ENCODE peak calls at places on chromosomes 12 and 14, in four cellular contexts. One of them, this sample, is unnamed.

GRCh38 chr12:88604646-88605045 is 24.4 kb upstream of the KITLG start:
- DNase-seq in Daoy: no peak
- DNase-seq in fibroblast of mammary gland: peak; percentile 22
- DNase-seq in neural progenitor cell: no peak
- DNase-seq in this sample: no peak

GRCh38 chr12:120678572-120678971 is 8.4 kb upstream of the MLEC start:
- DNase-seq in Daoy: peak; percentile 65
- DNase-seq in fibroblast of mammary gland: peak; percentile 33
- DNase-seq in neural progenitor cell: no peak
- DNase-seq in this sample: peak; percentile 39

GRCh38 chr12:68483592-68484373 is 126.9 kb upstream of the RAP1B start:
- DNase-seq in Daoy: no peak
- DNase-seq in fibroblast of mammary gland: peak; percentile 64
- DNase-seq in neural progenitor cell: no peak
- DNase-seq in this sample: no peak

GRCh38 chr14:84969501-84969900 is 560.4 kb upstream of the FLRT2 start:
- DNase-seq in Daoy: no peak
- DNase-seq in fibroblast of mammary gland: no peak
- DNase-seq in neural progenitor cell: no peak
- DNase-seq in this sample: no peak

GRCh38 chr12:109719123-109720022 is 5.7 kb downstream of the FAM222A start:
- DNase-seq in Daoy: no peak
- DNase-seq in fibroblast of mammary gland: no peak
- DNase-seq in neural progenitor cell: peak; percentile 82
- DNase-seq in this sample: no peak

GRCh38 chr14:23183479-23183878 is at the start of gene SLC7A8:
- DNase-seq in Daoy: peak; percentile 24
- DNase-seq in fibroblast of mammary gland: no peak
- DNase-seq in neural progenitor cell: peak; percentile 85
- DNase-seq in this sample: no peak

GRCh38 chr14:56888274-56888673 is 78.0 kb upstream of the OTX2 start:
- DNase-seq in Daoy: no peak
- DNase-seq in fibroblast of mammary gland: no peak
- DNase-seq in neural progenitor cell: peak; percentile 95
- DNase-seq in this sample: no peak

GRCh38 chr12:50005150-50005549 is 20.1 kb downstream of the RACGAP1 start:
- DNase-seq in Daoy: no peak
- DNase-seq in fibroblast of mammary gland: no peak
- DNase-seq in neural progenitor cell: no peak
- DNase-seq in this sample: no peak

GRCh38 chr12:88985631-88986030 is 366.7 kb downstream of the DUSP6 start:
- DNase-seq in Daoy: no peak
- DNase-seq in fibroblast of mammary gland: no peak
- DNase-seq in neural progenitor cell: no peak
- DNase-seq in this sample: no peak

GRCh38 chr12:91744613-91745012 is 401.0 kb downstream of the BTG1 start:
- DNase-seq in Daoy: peak; percentile 9
- DNase-seq in fibroblast of mammary gland: no peak
- DNase-seq in neural progenitor cell: no peak
- DNase-seq in this sample: no peak

GRCh38 chr14:101360045-101360931 is 201.0 kb upstream of the DIO3 start:
- DNase-seq in Daoy: no peak
- DNase-seq in fibroblast of mammary gland: peak; percentile 25
- DNase-seq in neural progenitor cell: no peak
- DNase-seq in this sample: no peak

GRCh38 chr12:8780389-8780788 is 42.0 kb upstream of the A2ML1 start:
- DNase-seq in Daoy: no peak
- DNase-seq in fibroblast of mammary gland: peak; percentile 42
- DNase-seq in neural progenitor cell: peak; percentile 42
- DNase-seq in this sample: peak; percentile 10

GRCh38 chr12:19576421-19576925 is 137.2 kb downstream of the AEBP2 start:
- DNase-seq in Daoy: no peak
- DNase-seq in fibroblast of mammary gland: no peak
- DNase-seq in neural progenitor cell: no peak
- DNase-seq in this sample: no peak

GRCh38 chr12:108116254-108116653 is 12.8 kb upstream of the WSCD2 start:
- DNase-seq in Daoy: no peak
- DNase-seq in fibroblast of mammary gland: no peak
- DNase-seq in neural progenitor cell: no peak
- DNase-seq in this sample: no peak

GRCh38 chr12:107660230-107660629 is 25.4 kb upstream of the PWP1 start:
- DNase-seq in Daoy: peak; percentile 65
- DNase-seq in fibroblast of mammary gland: no peak
- DNase-seq in neural progenitor cell: no peak
- DNase-seq in this sample: no peak

GRCh38 chr12:82686223-82687019 is at the start of gene TMTC2:
- DNase-seq in Daoy: peak; percentile 88
- DNase-seq in fibroblast of mammary gland: peak; percentile 80
- DNase-seq in neural progenitor cell: peak; percentile 93
- DNase-seq in this sample: peak; percentile 80

GRCh38 chr12:52903285-52903854 is 1.5 kb downstream of the KRT8 start:
- DNase-seq in Daoy: peak; percentile 88
- DNase-seq in fibroblast of mammary gland: peak; percentile 59
- DNase-seq in neural progenitor cell: peak; percentile 96
- DNase-seq in this sample: peak; percentile 62

GRCh38 chr14:74593241-74593985 is 18.6 kb downstream of the LTBP2 start:
- DNase-seq in Daoy: no peak
- DNase-seq in fibroblast of mammary gland: peak; percentile 79
- DNase-seq in neural progenitor cell: no peak
- DNase-seq in this sample: no peak

GRCh38 chr12:96322720-96323119 is 77.5 kb downstream of the CDK17 start:
- DNase-seq in Daoy: no peak
- DNase-seq in fibroblast of mammary gland: no peak
- DNase-seq in neural progenitor cell: no peak
- DNase-seq in this sample: no peak

GRCh38 chr12:15796493-15797141 is 7.4 kb upstream of the EPS8 start:
- DNase-seq in Daoy: peak; percentile 60
- DNase-seq in fibroblast of mammary gland: peak; percentile 86
- DNase-seq in neural progenitor cell: no peak
- DNase-seq in this sample: peak; percentile 67

GRCh38 chr12:6951551-6952120 is 480 bp downstream of the PTPN6 start:
- DNase-seq in Daoy: no peak
- DNase-seq in fibroblast of mammary gland: no peak
- DNase-seq in neural progenitor cell: no peak
- DNase-seq in this sample: no peak

GRCh38 chr14:97315790-97316189 is 518.6 kb downstream of the VRK1 start:
- DNase-seq in Daoy: no peak
- DNase-seq in fibroblast of mammary gland: no peak
- DNase-seq in neural progenitor cell: no peak
- DNase-seq in this sample: no peak

GRCh38 chr14:68145036-68145435 is 325.5 kb downstream of the RAD51B start:
- DNase-seq in Daoy: peak; percentile 43
- DNase-seq in fibroblast of mammary gland: peak; percentile 9
- DNase-seq in neural progenitor cell: no peak
- DNase-seq in this sample: no peak

GRCh38 chr12:53500119-53500775 is 836 bp upstream of the TARBP2 start:
- DNase-seq in Daoy: no peak
- DNase-seq in fibroblast of mammary gland: peak; percentile 86
- DNase-seq in neural progenitor cell: peak; percentile 46
- DNase-seq in this sample: no peak

GRCh38 chr12:113647048-113647447 is 175.4 kb upstream of the LHX5 start:
- DNase-seq in Daoy: peak; percentile 23
- DNase-seq in fibroblast of mammary gland: no peak
- DNase-seq in neural progenitor cell: peak; percentile 53
- DNase-seq in this sample: no peak

GRCh38 chr14:97218713-97219355 is 421.7 kb downstream of the VRK1 start:
- DNase-seq in Daoy: peak; percentile 40
- DNase-seq in fibroblast of mammary gland: no peak
- DNase-seq in neural progenitor cell: peak; percentile 79
- DNase-seq in this sample: no peak

GRCh38 chr14:68616255-68616902 is 176.5 kb downstream of the ZFP36L1 start:
- DNase-seq in Daoy: no peak
- DNase-seq in fibroblast of mammary gland: peak; percentile 59
- DNase-seq in neural progenitor cell: no peak
- DNase-seq in this sample: peak; percentile 35

GRCh38 chr14:34049769-34050168 is 98.9 kb upstream of the EGLN3 start:
- DNase-seq in Daoy: no peak
- DNase-seq in fibroblast of mammary gland: no peak
- DNase-seq in neural progenitor cell: no peak
- DNase-seq in this sample: no peak

GRCh38 chr14:51527073-51527472 is 124.6 kb upstream of the FRMD6 start:
- DNase-seq in Daoy: no peak
- DNase-seq in fibroblast of mammary gland: peak; percentile 77
- DNase-seq in neural progenitor cell: no peak
- DNase-seq in this sample: no peak

GRCh38 chr14:92959761-92960680 is 37.1 kb downstream of the CHGA start:
- DNase-seq in Daoy: no peak
- DNase-seq in fibroblast of mammary gland: no peak
- DNase-seq in neural progenitor cell: no peak
- DNase-seq in this sample: no peak

GRCh38 chr12:103540319-103540718 is 44.6 kb upstream of the C12orf42 start:
- DNase-seq in Daoy: no peak
- DNase-seq in fibroblast of mammary gland: no peak
- DNase-seq in neural progenitor cell: no peak
- DNase-seq in this sample: no peak

GRCh38 chr12:132046561-132046960 is 96.8 kb downstream of the EP400 start:
- DNase-seq in Daoy: no peak
- DNase-seq in fibroblast of mammary gland: peak; percentile 90
- DNase-seq in neural progenitor cell: no peak
- DNase-seq in this sample: no peak

This sample was measured in A172.